ENCODE peak calls at places on chromosomes 13 and 19, in nine cellular contexts. K is keratinocyte, E is adrenal gland, V is suprapubic skin, R is neural progenitor cell, T is upper lobe of right lung, B is ovary, O is fibroblast of lung, Z is breast epithelium. X is an unnamed sample.
A peak's percentile ranks its signal among the peaks of the same experiment; 100 is the strongest.

GRCh38 chr19:45667620-45668341 is at the start of gene GIPR:
- DNase-seq in K (peak; percentile 80), E (peak; percentile 30), V (no peak), R (peak; percentile 66), T (peak; percentile 84), B (no peak), O (peak; percentile 14), Z (no peak), X (no peak)

GRCh38 chr13:89361909-89362308 is 1690.7 kb downstream of the SLITRK5 start:
- DNase-seq in K (no peak), E (peak; percentile 5), V (no peak), R (no peak), T (no peak), B (no peak), O (no peak), Z (no peak), X (no peak)

GRCh38 chr19:4456566-4456842 is 1.1 kb downstream of the UBXN6 start:
- DNase-seq in K (peak; percentile 65), E (peak; percentile 56), V (no peak), R (peak; percentile 53), T (no peak), B (no peak), O (peak; percentile 72), Z (no peak), X (no peak)

GRCh38 chr19:37914908-37915307 is 7.9 kb downstream of the SIPA1L3 start:
- DNase-seq in K (no peak), E (no peak), V (no peak), R (no peak), T (no peak), B (no peak), O (no peak), Z (no peak), X (no peak)

GRCh38 chr13:64471916-64472315 is 2758.2 kb downstream of the PCDH9 start:
- DNase-seq in K (no peak), E (no peak), V (no peak), R (no peak), T (no peak), B (no peak), O (peak; percentile 51), Z (no peak), X (no peak)

GRCh38 chr19:6963937-6964336 is 57.3 kb downstream of the MBD3L2B start:
- DNase-seq in K (no peak), E (no peak), V (no peak), R (no peak), T (no peak), B (no peak), O (no peak), Z (no peak), X (no peak)

GRCh38 chr13:40922437-40923040 is 96.6 kb downstream of the ELF1 start:
- DNase-seq in K (no peak), E (no peak), V (no peak), R (peak; percentile 11), T (peak; percentile 65), B (peak; percentile 50), O (no peak), Z (no peak), X (no peak)

GRCh38 chr19:383040-383439 is 25.9 kb downstream of the C2CD4C start:
- DNase-seq in K (no peak), E (no peak), V (no peak), R (no peak), T (peak; percentile 46), B (no peak), O (no peak), Z (peak; percentile 34), X (no peak)

GRCh38 chr19:14325863-14326262 is 55.4 kb upstream of the ADGRE5 start:
- DNase-seq in K (no peak), E (no peak), V (no peak), R (no peak), T (no peak), B (no peak), O (no peak), Z (no peak), X (peak; percentile 4)

GRCh38 chr13:87975035-87975434 is 303.9 kb downstream of the SLITRK5 start:
- DNase-seq in K (no peak), E (no peak), V (no peak), R (no peak), T (no peak), B (no peak), O (peak; percentile 2), Z (no peak), X (peak; percentile 34)

GRCh38 chr13:51862965-51863364 is 1.2 kb downstream of the CCDC70 start:
- DNase-seq in K (no peak), E (no peak), V (no peak), R (no peak), T (no peak), B (no peak), O (no peak), Z (no peak), X (no peak)

GRCh38 chr19:53782698-53783097 is 41.4 kb downstream of the NLRP12 start:
- DNase-seq in K (no peak), E (no peak), V (no peak), R (no peak), T (no peak), B (no peak), O (no peak), Z (no peak), X (no peak)

GRCh38 chr13:100875392-100876043 is 200.9 kb upstream of the TMTC4 start:
- DNase-seq in K (no peak), E (no peak), V (no peak), R (no peak), T (no peak), B (no peak), O (peak; percentile 97), Z (no peak), X (peak; percentile 85)

GRCh38 chr13:72850959-72851677 is 69.2 kb downstream of the PIBF1 start:
- DNase-seq in K (no peak), E (no peak), V (no peak), R (peak; percentile 3), T (no peak), B (no peak), O (no peak), Z (no peak), X (no peak)

GRCh38 chr19:3664879-3665642 is 35.2 kb downstream of the PIP5K1C start:
- DNase-seq in K (no peak), E (no peak), V (no peak), R (no peak), T (no peak), B (no peak), O (no peak), Z (no peak), X (no peak)

GRCh38 chr19:53374288-53374687 is 8.8 kb downstream of the ZNF525 start:
- DNase-seq in K (no peak), E (no peak), V (no peak), R (no peak), T (no peak), B (no peak), O (no peak), Z (no peak), X (no peak)

GRCh38 chr13:41546372-41547252 is 89.3 kb downstream of the RGCC start:
- DNase-seq in K (peak; percentile 36), E (no peak), V (no peak), R (no peak), T (no peak), B (no peak), O (peak; percentile 94), Z (no peak), X (peak; percentile 71)

GRCh38 chr13:30051531-30052060 is 201.2 kb upstream of the UBL3 start:
- DNase-seq in K (no peak), E (no peak), V (no peak), R (no peak), T (no peak), B (no peak), O (peak; percentile 20), Z (no peak), X (no peak)

GRCh38 chr13:24605923-24606372 is 74.3 kb upstream of the ATP12A start:
- DNase-seq in K (no peak), E (no peak), V (no peak), R (peak; percentile 36), T (no peak), B (no peak), O (peak; percentile 24), Z (no peak), X (no peak)

GRCh38 chr19:1384478-1385110 is 887 bp downstream of the NDUFS7 start:
- DNase-seq in K (no peak), E (no peak), V (no peak), R (no peak), T (no peak), B (no peak), O (no peak), Z (no peak), X (no peak)

DNA sequence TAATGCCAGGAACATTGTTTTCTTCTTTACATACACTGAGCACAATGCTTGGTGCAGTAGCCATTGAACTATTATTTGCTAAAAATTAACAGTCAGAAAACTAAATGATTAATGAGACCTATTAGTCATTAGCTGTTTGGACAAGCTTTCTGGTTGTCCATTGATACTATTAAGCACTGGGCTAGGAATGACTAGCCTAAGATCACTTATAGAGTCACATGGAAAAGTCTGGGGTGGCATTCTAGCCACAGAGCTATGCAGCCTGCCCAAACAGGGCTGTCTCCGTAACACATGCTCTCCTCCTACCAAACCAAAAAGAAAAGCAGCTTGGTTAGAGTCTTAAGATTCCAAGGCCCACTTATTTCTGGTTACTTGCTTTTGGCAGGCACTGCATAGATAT is 193.5 kb upstream of the NBEA start:
- DNase-seq in K (no peak), E (no peak), V (no peak), R (no peak), T (no peak), B (no peak), O (peak; percentile 76), Z (no peak), X (peak; percentile 62)
- H3K4me3 ChIP-seq in K (no peak overlapping the region), E (no peak overlapping the region), V (no peak overlapping the region), R (no peak overlapping the region), T (no peak overlapping the region), B (no peak overlapping the region), O (no peak overlapping the region), Z (no peak overlapping the region), X (no peak overlapping the region)

GRCh38 chr13:31278874-31279273 is 79.1 kb downstream of the B3GLCT start:
- DNase-seq in K (no peak), E (no peak), V (no peak), R (no peak), T (no peak), B (no peak), O (peak; percentile 70), Z (no peak), X (no peak)
- TF ChIP-seq CTCF in K (no peak), E (no peak), V (no peak), R (no peak), T (no peak), B (no peak), O (no peak), Z (no peak), X (no peak)

DNA sequence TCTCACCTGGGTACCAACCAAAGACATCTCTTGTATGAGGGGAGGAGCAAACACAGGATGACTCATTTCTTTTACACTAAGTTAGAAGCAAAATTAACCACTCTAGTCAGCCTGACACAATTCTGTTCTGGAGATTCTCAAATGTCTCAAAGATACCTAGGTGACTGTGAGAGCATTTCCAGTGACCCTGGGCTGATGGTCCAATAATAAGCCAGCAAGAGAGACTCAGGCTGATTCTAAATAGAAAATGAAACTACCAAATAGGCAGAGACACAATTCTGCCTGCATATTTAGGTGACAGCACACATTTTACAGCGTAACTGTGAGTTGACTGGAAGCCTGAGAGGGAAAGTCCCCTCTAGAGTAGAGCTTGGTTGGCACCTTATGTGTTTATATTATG is 16.3 kb downstream of the ZNF91 start:
- DNase-seq in K (no peak), E (no peak), V (no peak), R (no peak), T (no peak), B (no peak), O (peak; percentile 2), Z (no peak), X (no peak)
- H3K36me3 ChIP-seq in K (peaks cover 15% of the 10 kb centered on the region), E (no peaks in the 10 kb centered on the region), V (peaks cover 79% of the 10 kb centered on the region), R (peaks cover 31% of the 10 kb centered on the region), T (peaks cover 28% of the 10 kb centered on the region), B (no peaks in the 10 kb centered on the region), O (no peaks in the 10 kb centered on the region), Z (peaks cover 6% of the 10 kb centered on the region), X (peaks cover 2% of the 10 kb centered on the region)

GRCh38 chr13:23159587-23160240 is 21.1 kb upstream of the SGCG start:
- DNase-seq in K (no peak), E (no peak), V (no peak), R (peak; percentile 57), T (peak; percentile 66), B (no peak), O (no peak), Z (no peak), X (no peak)
- H3K4me3 ChIP-seq in K (no peak overlapping the region), E (no peak overlapping the region), V (peak overlapping the region; percentile 45), R (peak overlapping the region; percentile 63), T (peak overlapping the region; percentile 44), B (no peak overlapping the region), O (peak overlapping the region; percentile 29), Z (peak overlapping the region; percentile 45), X (peak overlapping the region; percentile 28)